ENCODE peak calls at places on chromosomes 1 and 21, in six cellular contexts. J is immature natural killer cell; G is activated CD8-positive, alpha-beta memory T cell treated with anti-CD3 and anti-CD28 coated beads, Interleukin-2, amount 10 ng/mL, durations not matched to agents 7 days and 5 days; X is SK-N-DZ; W is IMR-90; E is mesenchymal stem cell. B is an unnamed sample.

GRCh38 chr1:101112051-101112770 is 86.6 kb upstream of the DPH5 start:
- DNase-seq in J (peak; percentile 88), G (peak; percentile 80), X (no peak), W (no peak), E (no peak), B (peak; percentile 69)

GRCh38 chr1:157682710-157683437 is 17.7 kb downstream of the FCRL3 start:
- DNase-seq in X (no peak), W (no peak), J (no peak), E (no peak), G (no peak), B (no peak)

GRCh38 chr1:179706339-179706941 is 36.7 kb upstream of the FAM163A start:
- DNase-seq in G (peak; percentile 63), J (peak; percentile 22), E (peak; percentile 60), X (peak; percentile 71), W (peak; percentile 67), B (peak; percentile 23)

GRCh38 chr1:41618066-41618825 is 133.8 kb upstream of the EDN2 start:
- DNase-seq in W (peak; percentile 44), J (no peak), E (no peak), G (no peak), X (no peak), B (no peak)

GRCh38 chr1:36576118-36576517 is 93.4 kb upstream of the CSF3R start:
- DNase-seq in G (peak; percentile 55), W (peak; percentile 19), J (peak; percentile 40), E (peak; percentile 50), X (peak; percentile 64), B (peak; percentile 27)

GRCh38 chr1:19053486-19053885 is 97.0 kb upstream of the IFFO2 start:
- DNase-seq in E (no peak), X (no peak), J (no peak), G (no peak), W (no peak), B (no peak)

GRCh38 chr1:235567812-235568444 is 63.7 kb upstream of the B3GALNT2 start:
- DNase-seq in J (no peak), E (no peak), G (peak; percentile 69), X (no peak), W (no peak), B (no peak)

GRCh38 chr1:85284202-85284601 is 7.8 kb upstream of the BCL10 start:
- DNase-seq in E (no peak), W (no peak), J (no peak), G (no peak), X (no peak), B (no peak)

GRCh38 chr1:240441684-240442083 is 170.3 kb downstream of the GREM2 start:
- DNase-seq in G (no peak), X (no peak), W (no peak), E (no peak), J (no peak), B (no peak)

GRCh38 chr1:182863940-182864339 is 24.8 kb downstream of the DHX9 start:
- DNase-seq in W (no peak), J (no peak), E (no peak), G (no peak), X (no peak), B (no peak)

GRCh38 chr1:1479547-1480483 is 8.2 kb downstream of the ATAD3B start:
- DNase-seq in W (no peak), X (no peak), E (no peak), G (no peak), J (no peak), B (no peak)

GRCh38 chr21:36589352-36589971 is 109.5 kb upstream of the SIM2 start:
- DNase-seq in E (peak; percentile 4), J (peak; percentile 35), W (peak; percentile 27), X (no peak), G (peak; percentile 43), B (no peak)

GRCh38 chr1:234603221-234604204 is 6.5 kb downstream of the IRF2BP2 start:
- DNase-seq in E (peak; percentile 83), G (no peak), X (no peak), J (no peak), W (peak; percentile 77), B (no peak)

GRCh38 chr21:36966066-36966845 is at the start of gene HLCS:
- DNase-seq in J (peak; percentile 83), X (peak; percentile 49), E (peak; percentile 55), W (peak; percentile 36), G (peak; percentile 83), B (peak; percentile 68)

GRCh38 chr1:170530972-170531757 is 801 bp upstream of the GORAB start:
- DNase-seq in J (no peak), W (no peak), E (no peak), X (no peak), G (no peak), B (no peak)

B was measured in activated effector memory CD4-positive, alpha-beta T cell treated with Interleukin-2 at 50 U/mL for 16 hours.